ENCODE peak calls at places on chromosomes 11 and 22, in nine cellular contexts. O is psoas muscle, C is frontal cortex, K is prostate gland, E is upper lobe of right lung, A is BE2C, G is Calu3, L is WTC11, W is NCI-H69. Z is an unnamed sample.

GRCh38 chr11:861105-861479 is 18.4 kb downstream of the TSPAN4 start:
- DNase-seq in A (no peak), O (no peak), E (no peak), W (peak; percentile 37), K (no peak), L (no peak), C (no peak), G (no peak), Z (no peak)

GRCh38 chr22:41178425-41178975 is 26.6 kb upstream of the L3MBTL2 start:
- DNase-seq in C (no peak), A (no peak), K (no peak), W (no peak), O (peak; percentile 82), E (no peak), G (no peak), L (no peak), Z (no peak)

GRCh38 chr11:126793596-126793995 is 207.0 kb downstream of the KIRREL3 start:
- DNase-seq in G (no peak), W (no peak), C (no peak), K (no peak), E (no peak), A (no peak), O (no peak), L (no peak), Z (no peak)

GRCh38 chr11:58770627-58771457 is 39.1 kb upstream of the GLYAT start:
- DNase-seq in E (no peak), C (no peak), L (no peak), G (peak; percentile 24), A (no peak), W (no peak), O (no peak), K (no peak), Z (no peak)

GRCh38 chr11:104830080-104830479 is 68.2 kb downstream of the CASP12 start:
- DNase-seq in L (no peak), A (no peak), O (no peak), G (peak; percentile 2), W (no peak), K (no peak), C (no peak), E (no peak), Z (no peak)

GRCh38 chr11:88363004-88363403 is 25.5 kb upstream of the CTSC start:
- DNase-seq in O (no peak), E (no peak), C (no peak), K (no peak), L (no peak), A (no peak), G (no peak), W (peak; percentile 75), Z (no peak)

GRCh38 chr11:10742460-10743208 is 8.4 kb upstream of the CTR9 start:
- DNase-seq in G (no peak), E (no peak), L (no peak), K (no peak), A (peak; percentile 22), C (no peak), W (no peak), O (no peak), Z (peak; percentile 68)

GRCh38 chr11:22640862-22641261 is 15.2 kb upstream of the FANCF start:
- DNase-seq in L (no peak), A (no peak), K (no peak), E (no peak), W (peak; percentile 33), O (no peak), G (no peak), C (no peak), Z (no peak)

GRCh38 chr22:40416267-40416570 is 45.8 kb downstream of the SGSM3 start:
- DNase-seq in A (no peak), C (no peak), K (no peak), E (peak; percentile 49), O (no peak), L (no peak), G (no peak), W (no peak), Z (peak; percentile 45)

GRCh38 chr11:6321961-6322362 is 1.7 kb upstream of the CAVIN3 start:
- DNase-seq in K (no peak), L (no peak), E (no peak), G (no peak), C (no peak), A (no peak), W (peak; percentile 92), O (no peak), Z (no peak)

GRCh38 chr11:26649884-26650283 is 72.0 kb downstream of the SLC5A12 start:
- DNase-seq in A (peak; percentile 65), G (peak; percentile 72), K (peak; percentile 67), W (peak; percentile 89), L (peak; percentile 70), C (no peak), E (no peak), O (no peak), Z (no peak)

GRCh38 chr22:38802671-38803121 is 8.8 kb upstream of the DNAL4 start:
- DNase-seq in G (peak; percentile 64), A (no peak), K (peak; percentile 24), C (peak; percentile 38), W (peak; percentile 90), L (no peak), O (peak; percentile 79), E (no peak), Z (no peak)

GRCh38 chr22:30838111-30838510 is 130.5 kb downstream of the MORC2 start:
- DNase-seq in C (no peak), E (no peak), A (no peak), L (no peak), G (no peak), K (no peak), W (no peak), O (no peak), Z (no peak)

GRCh38 chr22:33328789-33329296 is 270.7 kb upstream of the SYN3 start:
- DNase-seq in E (no peak), G (peak; percentile 69), W (no peak), L (no peak), C (no peak), O (no peak), K (no peak), A (no peak), Z (no peak)

GRCh38 chr11:17782145-17782544 is 47.6 kb downstream of the KCNC1 start:
- DNase-seq in K (no peak), W (no peak), E (no peak), C (no peak), A (no peak), L (no peak), O (no peak), G (no peak), Z (no peak)

Z was measured in natural killer cell treated with Interleukin-12 subunit alpha and Interleukin-12 subunit beta and Interleukin-15 and Interleukin-18, amount 100 ng/mL, for 72 hours.